ENCODE peak calls at places on chromosome 6, in seven cellular contexts. One of them, this sample, is unnamed.

GRCh38 chr6:166023273-166023989 is 144.2 kb downstream of the TBXT start:
- DNase-seq in HepG2: no peak
- DNase-seq in breast epithelium: no peak
- DNase-seq in stomach: no peak
- DNase-seq in prostate gland: no peak
- DNase-seq in spleen: no peak
- DNase-seq in sigmoid colon: no peak
- DNase-seq in this sample: no peak

GRCh38 chr6:137095093-137095492 is 50.3 kb upstream of the IL20RA start:
- DNase-seq in sigmoid colon: no peak
- DNase-seq in breast epithelium: no peak
- DNase-seq in spleen: no peak
- DNase-seq in HepG2: no peak
- DNase-seq in stomach: no peak
- DNase-seq in prostate gland: no peak
- DNase-seq in this sample: no peak

GRCh38 chr6:4059115-4059777 is 19.7 kb downstream of the FAM217A start:
- DNase-seq in sigmoid colon: no peak
- DNase-seq in breast epithelium: no peak
- DNase-seq in spleen: no peak
- DNase-seq in HepG2: peak; percentile 76
- DNase-seq in prostate gland: no peak
- DNase-seq in stomach: no peak
- DNase-seq in this sample: peak; percentile 62

GRCh38 chr6:35300848-35301247 is 3.2 kb downstream of the DEF6 start:
- DNase-seq in sigmoid colon: peak; percentile 61
- DNase-seq in prostate gland: no peak
- DNase-seq in breast epithelium: no peak
- DNase-seq in stomach: no peak
- DNase-seq in HepG2: no peak
- DNase-seq in spleen: peak; percentile 85
- DNase-seq in this sample: no peak

GRCh38 chr6:11143394-11144371 is 32.2 kb upstream of the ERVFRD-1 start:
- DNase-seq in HepG2: peak; percentile 91
- DNase-seq in breast epithelium: no peak
- DNase-seq in stomach: peak; percentile 61
- DNase-seq in spleen: peak; percentile 84
- DNase-seq in prostate gland: peak; percentile 11
- DNase-seq in sigmoid colon: peak; percentile 84
- DNase-seq in this sample: no peak

GRCh38 chr6:158329531-158329930 is 17.3 kb downstream of the TULP4 start:
- DNase-seq in HepG2: no peak
- DNase-seq in stomach: no peak
- DNase-seq in prostate gland: no peak
- DNase-seq in spleen: no peak
- DNase-seq in breast epithelium: no peak
- DNase-seq in sigmoid colon: no peak
- DNase-seq in this sample: peak; percentile 47

GRCh38 chr6:119856136-119856535 is 506.6 kb upstream of the MAN1A1 start:
- DNase-seq in stomach: no peak
- DNase-seq in sigmoid colon: no peak
- DNase-seq in spleen: no peak
- DNase-seq in HepG2: no peak
- DNase-seq in prostate gland: no peak
- DNase-seq in breast epithelium: no peak
- DNase-seq in this sample: no peak

GRCh38 chr6:30703821-30704220 is 13.0 kb upstream of the NRM start:
- DNase-seq in prostate gland: no peak
- DNase-seq in sigmoid colon: no peak
- DNase-seq in stomach: no peak
- DNase-seq in spleen: peak; percentile 51
- DNase-seq in HepG2: no peak
- DNase-seq in breast epithelium: no peak
- DNase-seq in this sample: no peak

GRCh38 chr6:161217631-161218030 is 56.2 kb downstream of the AGPAT4 start:
- DNase-seq in stomach: no peak
- DNase-seq in HepG2: no peak
- DNase-seq in spleen: no peak
- DNase-seq in breast epithelium: no peak
- DNase-seq in prostate gland: no peak
- DNase-seq in sigmoid colon: no peak
- DNase-seq in this sample: no peak

GRCh38 chr6:36784379-36784636 is 54.9 kb downstream of the CPNE5 start:
- DNase-seq in stomach: no peak
- DNase-seq in HepG2: no peak
- DNase-seq in breast epithelium: no peak
- DNase-seq in sigmoid colon: no peak
- DNase-seq in spleen: no peak
- DNase-seq in prostate gland: no peak
- DNase-seq in this sample: no peak

GRCh38 chr6:79040083-79040482 is 38.0 kb downstream of the PHIP start:
- DNase-seq in prostate gland: no peak
- DNase-seq in spleen: no peak
- DNase-seq in breast epithelium: no peak
- DNase-seq in stomach: no peak
- DNase-seq in sigmoid colon: no peak
- DNase-seq in HepG2: no peak
- DNase-seq in this sample: no peak

GRCh38 chr6:132651062-132651461 is 7.9 kb downstream of the TAAR1 start:
- DNase-seq in breast epithelium: no peak
- DNase-seq in stomach: no peak
- DNase-seq in HepG2: no peak
- DNase-seq in prostate gland: no peak
- DNase-seq in spleen: no peak
- DNase-seq in sigmoid colon: no peak
- DNase-seq in this sample: no peak

GRCh38 chr6:27332692-27333641 is 20.9 kb upstream of the POM121L2 start:
- DNase-seq in HepG2: peak; percentile 75
- DNase-seq in stomach: no peak
- DNase-seq in sigmoid colon: no peak
- DNase-seq in spleen: no peak
- DNase-seq in prostate gland: no peak
- DNase-seq in breast epithelium: no peak
- DNase-seq in this sample: peak; percentile 37

GRCh38 chr6:80163754-80164187 is 57.3 kb downstream of the BCKDHB start:
- DNase-seq in breast epithelium: no peak
- DNase-seq in prostate gland: no peak
- DNase-seq in sigmoid colon: no peak
- DNase-seq in stomach: no peak
- DNase-seq in spleen: no peak
- DNase-seq in HepG2: peak; percentile 26
- DNase-seq in this sample: peak; percentile 60

GRCh38 chr6:9250852-9251251 is 815.5 kb upstream of the SLC35B3 start:
- DNase-seq in breast epithelium: peak; percentile 48
- DNase-seq in spleen: no peak
- DNase-seq in stomach: peak; percentile 57
- DNase-seq in HepG2: peak; percentile 16
- DNase-seq in prostate gland: peak; percentile 57
- DNase-seq in sigmoid colon: no peak
- DNase-seq in this sample: peak; percentile 52

GRCh38 chr6:33668914-33669313 is 42.6 kb downstream of the UQCC2 start:
- DNase-seq in sigmoid colon: no peak
- DNase-seq in stomach: peak; percentile 42
- DNase-seq in prostate gland: no peak
- DNase-seq in spleen: peak; percentile 88
- DNase-seq in breast epithelium: no peak
- DNase-seq in HepG2: no peak
- DNase-seq in this sample: no peak

GRCh38 chr6:11055127-11055627 is 11.1 kb upstream of the ELOVL2 start:
- DNase-seq in stomach: no peak
- DNase-seq in breast epithelium: no peak
- DNase-seq in HepG2: peak; percentile 92
- DNase-seq in spleen: no peak
- DNase-seq in sigmoid colon: no peak
- DNase-seq in prostate gland: no peak
- DNase-seq in this sample: no peak

GRCh38 chr6:132115714-132116366 is 164.7 kb upstream of the CCN2 start:
- DNase-seq in breast epithelium: no peak
- DNase-seq in spleen: no peak
- DNase-seq in prostate gland: no peak
- DNase-seq in sigmoid colon: no peak
- DNase-seq in HepG2: no peak
- DNase-seq in stomach: no peak
- DNase-seq in this sample: peak; percentile 54

GRCh38 chr6:62285612-62286469 is at the start of gene KHDRBS2:
- DNase-seq in stomach: peak; percentile 66
- DNase-seq in spleen: peak; percentile 95
- DNase-seq in sigmoid colon: peak; percentile 80
- DNase-seq in prostate gland: peak; percentile 41
- DNase-seq in breast epithelium: peak; percentile 56
- DNase-seq in HepG2: peak; percentile 3
- DNase-seq in this sample: no peak

DNA sequence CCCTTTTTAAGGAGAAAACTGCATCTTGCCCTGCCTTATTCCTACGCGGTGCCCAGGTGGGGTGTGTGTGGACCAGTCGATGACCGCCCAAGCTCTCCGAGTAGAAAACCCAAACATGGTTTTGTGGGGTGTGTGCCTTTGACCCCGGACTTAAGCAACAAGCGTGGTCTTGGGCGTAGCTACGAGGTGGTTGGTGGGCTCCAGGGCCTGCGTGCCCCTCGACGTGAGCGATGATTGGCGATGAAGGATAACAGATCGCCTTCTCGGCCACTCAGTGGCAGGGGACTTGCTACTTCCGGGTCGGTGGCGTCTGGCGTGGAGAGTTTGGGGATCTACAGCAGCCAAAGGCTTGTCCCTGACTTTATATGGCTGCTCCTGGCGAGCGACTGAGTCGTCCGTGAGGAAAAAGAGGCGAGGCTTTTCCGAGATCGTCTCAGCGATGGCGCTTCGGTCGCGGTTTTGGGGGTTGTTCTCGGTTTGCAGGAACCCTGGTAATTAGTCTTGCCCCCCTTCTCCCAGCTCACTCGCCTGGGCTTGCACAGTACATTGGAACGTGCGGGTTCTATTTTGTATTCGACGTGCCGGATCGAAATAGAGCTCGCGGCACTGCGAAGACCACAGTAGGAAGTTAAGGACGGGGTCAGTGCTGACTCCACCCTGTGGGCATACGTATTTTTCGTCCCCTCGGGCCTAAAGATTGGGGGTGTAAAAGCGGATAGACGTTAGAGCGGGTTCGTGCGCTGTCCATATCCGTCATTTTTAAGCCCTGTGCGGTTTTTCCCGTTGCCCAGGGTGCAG is at the start of gene MRPL18:
- DNase-seq in breast epithelium: peak; percentile 93
- DNase-seq in stomach: peak; percentile 93
- DNase-seq in prostate gland: peak; percentile 95
- DNase-seq in spleen: peak; percentile 96
- DNase-seq in sigmoid colon: peak; percentile 99
- DNase-seq in HepG2: peak; percentile 99
- DNase-seq in this sample: peak; percentile 98
- TF ChIP-seq POLR2A in breast epithelium: no peak
- TF ChIP-seq POLR2A in stomach: peak; percentile 15
- TF ChIP-seq POLR2A in prostate gland: peak; percentile 77
- TF ChIP-seq POLR2A in spleen: no peak
- TF ChIP-seq POLR2A in sigmoid colon: peak; percentile 58
- TF ChIP-seq POLR2A in HepG2: peak; percentile 84
- TF ChIP-seq POLR2A in this sample: peak; percentile 82

GRCh38 chr6:154229796-154230195 is 126.8 kb downstream of the IPCEF1 start:
- DNase-seq in sigmoid colon: no peak
- DNase-seq in stomach: no peak
- DNase-seq in spleen: no peak
- DNase-seq in breast epithelium: no peak
- DNase-seq in prostate gland: no peak
- DNase-seq in HepG2: no peak
- DNase-seq in this sample: no peak
- H3K4me3 ChIP-seq in sigmoid colon: no peak overlapping the region
- H3K4me3 ChIP-seq in stomach: no peak overlapping the region
- H3K4me3 ChIP-seq in spleen: no peak overlapping the region
- H3K4me3 ChIP-seq in breast epithelium: no peak overlapping the region
- H3K4me3 ChIP-seq in prostate gland: no peak overlapping the region
- H3K4me3 ChIP-seq in HepG2: peak overlapping the region; percentile 16
- H3K4me3 ChIP-seq in this sample: no peak overlapping the region

DNA sequence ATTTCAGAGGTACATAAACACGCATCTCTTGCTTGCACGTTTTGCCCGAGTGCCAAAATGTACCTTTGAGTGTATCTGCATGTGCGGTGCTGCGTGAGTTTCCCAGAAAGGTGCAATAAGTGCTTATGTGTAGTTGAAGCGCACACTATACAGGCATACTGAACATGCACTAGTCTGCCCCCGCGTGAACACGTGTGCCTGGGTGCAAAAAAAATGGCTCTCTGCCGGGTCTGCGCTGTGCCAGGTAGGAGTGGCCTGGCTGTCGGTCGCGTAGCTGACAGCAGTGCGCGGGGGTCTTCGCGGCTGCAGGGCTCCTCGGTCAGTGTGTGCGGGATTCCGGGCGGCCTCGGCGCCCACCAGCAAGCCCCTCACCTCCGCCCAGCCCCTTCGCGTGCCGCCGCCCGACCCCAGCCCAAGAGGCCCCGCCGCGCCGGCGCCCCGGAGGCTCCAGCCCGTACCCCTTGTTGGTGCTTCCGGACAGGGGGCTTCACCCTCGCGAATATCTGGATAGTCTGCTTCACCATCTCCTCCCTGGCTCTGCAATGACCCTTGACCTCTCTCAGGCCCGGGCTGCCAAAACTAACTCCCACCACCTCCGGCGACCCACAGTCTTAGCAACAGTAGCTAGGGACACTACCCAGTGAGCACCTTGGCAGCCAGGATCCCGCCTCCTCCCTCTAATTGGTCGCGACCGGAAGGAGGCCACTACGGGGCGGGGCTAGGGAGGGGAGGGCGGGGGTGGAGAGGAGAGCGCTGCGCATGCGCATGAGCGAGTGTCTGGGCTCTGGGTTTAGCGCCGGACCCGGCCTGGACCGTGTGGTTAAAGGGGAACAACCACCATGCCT is at the start of gene KIF6:
- DNase-seq in spleen: peak; percentile 93
- DNase-seq in stomach: peak; percentile 94
- DNase-seq in prostate gland: peak; percentile 86
- DNase-seq in HepG2: peak; percentile 90
- DNase-seq in breast epithelium: peak; percentile 85
- DNase-seq in sigmoid colon: peak; percentile 97
- DNase-seq in this sample: peak; percentile 34
- TF ChIP-seq POLR2AphosphoS5 in spleen: peak; percentile 45
- TF ChIP-seq POLR2AphosphoS5 in stomach: peak; percentile 12
- TF ChIP-seq POLR2AphosphoS5 in prostate gland: peak; percentile 56
- TF ChIP-seq POLR2AphosphoS5 in HepG2: no peak
- TF ChIP-seq POLR2AphosphoS5 in breast epithelium: no peak
- TF ChIP-seq POLR2AphosphoS5 in sigmoid colon: no peak
- TF ChIP-seq POLR2AphosphoS5 in this sample: no peak

DNA sequence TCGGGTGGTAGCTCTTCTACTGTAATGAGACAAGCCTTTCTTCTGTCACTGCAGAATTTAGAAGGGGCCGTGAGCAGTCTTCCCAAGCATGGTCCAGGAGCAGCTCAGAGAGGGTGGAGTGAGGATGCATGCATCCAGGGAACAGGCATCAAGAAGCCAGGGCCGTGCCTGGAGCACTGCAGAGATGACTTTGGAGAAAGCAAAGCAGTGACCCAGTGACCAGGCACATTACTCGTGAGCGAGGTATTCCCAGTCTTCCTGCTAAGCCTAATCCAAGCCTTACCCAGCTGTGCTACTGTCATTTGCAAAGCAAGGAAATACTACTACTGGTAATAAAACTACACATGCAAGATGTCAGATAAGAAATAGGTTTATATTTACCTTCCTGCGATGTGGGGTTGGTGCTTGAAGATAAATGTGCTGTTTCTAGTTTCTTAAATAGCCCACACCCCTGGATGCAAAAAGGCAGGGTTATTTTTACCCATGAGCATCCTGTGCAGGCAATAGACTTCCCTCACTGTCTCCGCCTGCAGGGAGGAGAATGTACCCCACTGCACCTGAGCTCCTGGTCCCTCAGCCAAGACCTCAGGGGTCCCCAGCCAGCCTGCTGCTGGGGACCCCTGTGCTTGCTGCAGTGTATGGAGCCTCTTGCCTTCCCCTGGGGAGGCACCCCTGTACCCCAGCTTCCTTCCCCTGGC is 62.9 kb downstream of the SSR1 start:
- DNase-seq in breast epithelium: no peak
- DNase-seq in sigmoid colon: no peak
- DNase-seq in spleen: peak; percentile 47
- DNase-seq in HepG2: no peak
- DNase-seq in prostate gland: no peak
- DNase-seq in stomach: no peak
- DNase-seq in this sample: no peak
- TF ChIP-seq POLR2A in breast epithelium: no peak
- TF ChIP-seq POLR2A in sigmoid colon: no peak
- TF ChIP-seq POLR2A in spleen: no peak
- TF ChIP-seq POLR2A in HepG2: no peak
- TF ChIP-seq POLR2A in prostate gland: no peak
- TF ChIP-seq POLR2A in stomach: no peak
- TF ChIP-seq POLR2A in this sample: no peak